ENCODE peak calls at places on chromosomes 5 and 9, in five cellular contexts. E is WERI-Rb-1, K is GM10248, A is stomach, V is K562. L is an unnamed sample.

GRCh38 chr5:156687514-156687913 is 162.6 kb upstream of the PPP1R2B start:
- DNase-seq in K (no peak), V (no peak), A (no peak), E (no peak), L (no peak)

GRCh38 chr5:127997131-127997775 is 86.3 kb upstream of the SLC12A2 start:
- DNase-seq in K (no peak), E (no peak), A (no peak), V (no peak), L (no peak)

GRCh38 chr5:103785569-103785968 is 223.0 kb upstream of the NUDT12 start:
- DNase-seq in V (no peak), E (no peak), K (no peak), A (no peak), L (no peak)

GRCh38 chr9:27189426-27189825 is 80.4 kb downstream of the TEK start:
- DNase-seq in E (no peak), K (no peak), V (no peak), A (no peak), L (no peak)

GRCh38 chr9:35798658-35799366 is 7.4 kb downstream of the NPR2 start:
- DNase-seq in K (no peak), A (no peak), E (no peak), V (peak), L (no peak)

GRCh38 chr9:86322973-86323644 is 31.1 kb downstream of the TUT7 start:
- DNase-seq in K (no peak), A (no peak), E (no peak), V (no peak), L (no peak)

GRCh38 chr9:32589083-32589713 is 16.2 kb upstream of the NDUFB6 start:
- DNase-seq in K (peak), A (no peak), E (no peak), V (peak), L (no peak)

GRCh38 chr5:149404746-149405549 is 25.9 kb upstream of the IL17B start:
- DNase-seq in A (no peak), V (peak), E (peak), K (no peak), L (peak)

GRCh38 chr5:67208403-67208802 is 11.8 kb upstream of the CD180 start:
- DNase-seq in A (no peak), K (no peak), V (no peak), E (no peak), L (no peak)

GRCh38 chr5:7074176-7074575 is 321.8 kb upstream of the ADCY2 start:
- DNase-seq in A (no peak), V (no peak), E (no peak), K (no peak), L (no peak)
- TF ChIP-seq CTCF in A (no peak), V (no peak), E (peak), K (no peak), L (no peak)

DNA sequence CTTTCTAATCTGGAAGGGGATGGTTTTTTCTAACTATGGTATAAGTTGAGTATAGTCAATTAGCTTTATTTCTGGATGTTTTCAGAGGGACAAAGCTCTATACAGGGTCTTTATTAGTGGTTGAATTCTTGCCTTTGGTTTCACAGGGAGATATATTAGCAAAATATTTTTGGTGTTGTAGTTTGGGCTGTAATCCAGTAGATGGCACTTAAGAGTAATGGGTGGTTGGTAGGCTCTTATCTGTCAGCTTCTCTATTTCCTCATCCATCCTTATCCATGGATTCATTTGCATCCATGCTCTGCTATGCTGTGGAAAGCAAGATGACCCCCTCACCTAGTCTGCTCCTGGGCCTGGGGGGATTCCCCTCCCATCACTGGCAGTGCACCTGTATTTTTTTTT is 363.6 kb upstream of the CYLC2 start:
- DNase-seq in E (no peak), K (no peak), A (no peak), V (peak), L (no peak)
- TF ChIP-seq CTCF in E (peak), K (peak), A (no peak), V (peak), L (no peak)

DNA sequence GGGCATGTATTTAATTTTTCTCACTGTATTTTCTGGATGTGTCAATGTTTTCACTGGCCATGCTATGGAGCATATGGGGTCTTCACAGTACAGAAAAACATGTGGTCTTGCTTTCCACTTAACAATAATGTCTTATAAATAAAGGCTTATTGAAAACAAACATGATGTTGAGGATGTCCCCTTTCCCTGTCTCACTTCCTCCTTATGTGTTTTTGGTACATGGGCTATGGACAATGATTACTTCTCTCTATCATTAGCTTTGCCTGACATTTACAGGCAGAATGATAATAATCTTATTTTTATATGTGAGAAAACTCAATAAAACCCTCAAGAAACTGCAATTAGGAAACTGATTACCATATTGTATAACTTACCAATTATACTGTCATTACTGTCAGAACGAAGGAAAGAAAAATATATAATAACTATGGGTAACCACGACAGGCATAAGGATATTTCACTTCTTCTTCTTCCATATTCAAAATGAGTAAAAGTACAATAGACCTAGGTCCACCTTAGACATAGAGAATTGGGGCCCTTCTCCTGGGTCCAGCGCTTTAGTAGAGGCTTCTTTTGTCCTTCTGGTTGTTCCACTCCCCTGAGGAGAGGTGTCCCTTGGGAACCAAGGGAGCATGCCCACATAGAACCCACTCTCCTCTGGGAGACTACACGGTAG is 375.0 kb downstream of the MAN2A1 start:
- DNase-seq in V (no peak), K (no peak), E (no peak), A (no peak), L (no peak)
- TF ChIP-seq CTCF in V (no peak), K (no peak), E (no peak), A (no peak), L (no peak)

DNA sequence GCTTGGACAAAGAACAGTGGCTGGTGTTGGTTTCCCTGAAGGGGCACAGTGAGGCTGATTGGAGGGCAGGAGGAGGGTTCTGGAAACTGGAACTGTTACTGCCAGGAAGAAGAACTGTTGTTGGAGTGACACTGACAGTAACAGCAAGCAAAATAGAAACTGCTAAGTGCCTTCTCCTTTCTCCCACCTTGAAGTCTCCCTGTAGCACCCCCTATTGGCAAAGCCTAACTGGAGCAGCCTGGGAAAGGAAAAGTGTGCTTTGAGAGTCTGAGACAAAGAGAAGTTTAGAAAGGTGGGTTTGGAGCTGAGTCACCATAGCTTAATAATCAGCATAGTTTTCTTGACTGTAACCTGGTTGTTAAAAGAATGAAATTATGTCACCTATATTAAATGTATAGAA is 2.5 kb upstream of the TMEM174 start:
- DNase-seq in E (peak), A (no peak), K (no peak), V (peak), L (no peak)
- TF ChIP-seq CTCF in E (peak), A (no peak), K (peak), V (peak), L (no peak)

DNA sequence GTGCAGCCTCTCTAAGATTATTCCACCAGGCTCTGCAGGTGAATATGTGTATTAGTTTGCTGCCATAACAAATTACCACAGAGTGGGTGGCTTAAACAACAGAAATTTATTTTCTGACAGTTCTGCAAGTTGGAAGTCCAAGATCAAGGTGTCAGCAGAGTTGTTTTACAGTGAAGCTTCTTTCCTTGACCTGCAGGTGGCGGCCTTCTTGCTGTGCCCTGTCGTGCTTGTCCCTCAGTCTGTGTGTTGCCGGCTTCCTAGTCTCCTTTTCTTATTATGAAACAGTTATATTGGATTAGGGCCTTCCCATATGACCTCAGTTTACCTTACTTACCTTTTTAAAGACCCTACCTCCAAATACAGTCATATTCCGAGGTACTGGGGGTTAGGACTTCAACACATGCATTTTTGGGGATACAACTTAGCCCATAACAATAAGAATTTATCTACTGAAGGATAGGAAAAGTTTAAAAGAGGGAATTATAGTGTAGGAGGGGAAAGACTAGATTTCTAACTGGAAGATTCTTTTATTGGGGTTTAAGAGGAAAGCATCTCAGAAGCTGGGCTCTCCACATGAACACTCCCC is 97.4 kb downstream of the OSTF1 start:
- DNase-seq in V (peak), E (peak), A (peak), K (peak), L (peak)
- TF ChIP-seq CTCF in V (peak), E (peak), A (peak), K (peak), L (peak)

DNA sequence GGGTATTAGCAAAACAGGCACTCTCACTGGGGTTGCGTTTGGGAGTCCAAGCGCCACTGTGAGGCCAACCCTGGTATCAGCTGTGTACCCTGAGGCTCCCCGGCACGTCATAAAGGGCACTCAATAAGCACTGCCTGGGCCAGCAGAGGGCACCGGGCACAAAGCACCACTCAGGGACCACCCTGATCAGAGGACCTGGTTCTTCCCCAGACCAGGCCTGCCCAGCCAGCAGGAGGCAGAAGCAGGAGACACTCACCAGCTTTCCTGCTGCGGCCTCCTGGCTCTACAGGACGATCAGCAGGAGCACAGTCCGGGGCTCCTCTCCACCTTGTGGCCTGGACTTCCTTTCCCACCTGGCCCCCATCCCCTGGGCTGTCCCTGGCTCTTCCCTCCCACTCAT is 12.6 kb downstream of the MGAT1 start:
- DNase-seq in V (no peak), E (peak), A (no peak), K (no peak), L (no peak)
- TF ChIP-seq CTCF in V (peak), E (peak), A (no peak), K (no peak), L (peak)

GRCh38 chr5:177403194-177403825 is 2.8 kb upstream of the PFN3 start:
- DNase-seq in E (peak), V (peak), A (peak), K (peak), L (peak)

GRCh38 chr5:177399903-177400868 is at the start of gene PFN3:
- DNase-seq in K (no peak), E (no peak), V (no peak), A (peak), L (no peak)

GRCh38 chr5:177404641-177405134 is 4.2 kb upstream of the PFN3 start:
- DNase-seq in V (no peak), E (no peak), A (no peak), K (no peak), L (no peak)

GRCh38 chr5:177403826-177404640 is 3.6 kb upstream of the PFN3 start:
- DNase-seq in V (peak), K (peak), E (peak), A (peak), L (peak)

GRCh38 chr5:177402271-177403043 is 2.0 kb upstream of the PFN3 start:
- DNase-seq in E (peak), A (peak), V (no peak), K (peak), L (peak)
- TF ChIP-seq CTCF in E (peak), A (peak), V (no peak), K (peak), L (peak)

GRCh38 chr9:133960568-133961129 is 31.5 kb downstream of the VAV2 start:
- DNase-seq in V (no peak), A (peak), K (no peak), E (no peak), L (no peak)
- TF ChIP-seq CTCF in V (no peak), A (no peak), K (no peak), E (no peak), L (no peak)

GRCh38 chr5:78805474-78806124 is 157.0 kb upstream of the LHFPL2 start:
- DNase-seq in E (no peak), V (no peak), A (no peak), K (no peak), L (no peak)

GRCh38 chr5:78803386-78803785 is 154.8 kb upstream of the LHFPL2 start:
- DNase-seq in V (no peak), K (no peak), A (no peak), E (no peak), L (no peak)

GRCh38 chr5:78806544-78806943 is 158.0 kb upstream of the LHFPL2 start:
- DNase-seq in E (no peak), V (no peak), A (no peak), K (no peak), L (no peak)

GRCh38 chr5:78808380-78808779 is 159.8 kb upstream of the LHFPL2 start:
- DNase-seq in K (no peak), E (no peak), A (no peak), V (no peak), L (no peak)

DNA sequence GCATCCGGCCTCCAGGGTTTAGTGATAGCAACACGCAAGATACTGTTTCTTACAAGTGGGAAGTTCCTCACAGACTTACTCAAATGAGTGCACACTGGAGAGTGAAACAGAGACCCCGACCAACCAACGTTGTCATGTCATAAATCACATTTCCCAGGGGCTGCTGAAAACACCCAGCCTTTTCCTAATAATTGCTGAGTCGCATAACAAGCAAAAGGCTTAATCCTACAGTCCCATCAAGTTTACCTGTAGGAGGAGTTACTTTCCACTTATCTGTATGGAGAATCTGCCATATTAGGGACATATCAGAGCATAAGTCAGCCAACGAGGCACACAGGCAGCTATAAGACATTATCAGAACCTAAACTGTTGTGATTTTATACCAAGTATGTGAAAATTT is 156.4 kb upstream of the LHFPL2 start:
- DNase-seq in V (no peak), K (no peak), A (no peak), E (no peak), L (no peak)
- TF ChIP-seq CTCF in V (no peak), K (no peak), A (no peak), E (no peak), L (no peak)

DNA sequence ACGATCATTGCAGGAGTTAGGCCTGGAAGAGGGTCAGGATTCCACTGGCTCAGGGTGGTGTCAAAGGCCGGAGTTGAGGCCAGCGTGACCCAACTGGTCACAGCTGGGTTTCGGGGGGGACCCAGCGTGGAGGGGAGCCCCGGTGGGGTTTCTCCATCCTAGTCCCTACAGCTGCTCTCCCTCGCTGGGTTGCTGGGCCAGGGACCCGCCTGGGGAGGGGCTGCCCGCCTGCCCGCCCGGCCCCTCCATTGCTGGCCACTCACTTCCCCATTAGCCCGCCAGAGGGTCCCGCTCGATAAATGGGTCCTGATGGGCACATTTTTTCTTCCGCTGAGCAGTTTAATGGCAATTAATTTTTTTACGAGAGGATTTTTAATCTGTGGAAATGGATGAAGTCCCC is 8.8 kb downstream of the CCDC187 start:
- DNase-seq in A (no peak), K (no peak), V (no peak), E (no peak), L (no peak)
- TF ChIP-seq CTCF in A (no peak), K (no peak), V (no peak), E (no peak), L (no peak)

L was measured in Calu3.